ENCODE peak calls at places on chromosomes 16 and 17, in four cellular contexts. One of them, this sample, is unnamed.

GRCh38 chr17:57391076-57391825 is 134.9 kb downstream of the MSI2 start:
- DNase-seq in ascending aorta: no peak
- DNase-seq in GM12865: no peak
- DNase-seq in nephron progenitor cell: no peak
- DNase-seq in this sample: no peak

GRCh38 chr17:80782536-80783427 is 208.9 kb upstream of the CHMP6 start:
- DNase-seq in nephron progenitor cell: no peak
- DNase-seq in ascending aorta: peak
- DNase-seq in GM12865: peak
- DNase-seq in this sample: no peak

GRCh38 chr16:80530479-80530878 is 10.3 kb upstream of the DYNLRB2 start:
- DNase-seq in GM12865: no peak
- DNase-seq in ascending aorta: no peak
- DNase-seq in nephron progenitor cell: no peak
- DNase-seq in this sample: no peak

GRCh38 chr17:35540589-35541404 is 3.3 kb upstream of the SLFN12L start:
- DNase-seq in ascending aorta: peak
- DNase-seq in nephron progenitor cell: no peak
- DNase-seq in GM12865: peak
- DNase-seq in this sample: no peak

GRCh38 chr16:73949574-73950348 is 346.9 kb upstream of the PSMD7 start:
- DNase-seq in nephron progenitor cell: no peak
- DNase-seq in GM12865: no peak
- DNase-seq in ascending aorta: no peak
- DNase-seq in this sample: no peak

GRCh38 chr17:78868391-78868790 is 27.8 kb upstream of the USP36 start:
- DNase-seq in ascending aorta: no peak
- DNase-seq in GM12865: no peak
- DNase-seq in nephron progenitor cell: no peak
- DNase-seq in this sample: no peak

GRCh38 chr17:29141484-29141835 is 38.7 kb downstream of the MYO18A start:
- DNase-seq in nephron progenitor cell: no peak
- DNase-seq in GM12865: no peak
- DNase-seq in ascending aorta: no peak
- DNase-seq in this sample: no peak

GRCh38 chr16:7025616-7026190 is 306.9 kb upstream of the RBFOX1 start:
- DNase-seq in nephron progenitor cell: peak
- DNase-seq in ascending aorta: peak
- DNase-seq in GM12865: peak
- DNase-seq in this sample: no peak

GRCh38 chr17:50598487-50598886 is 36.2 kb upstream of the ABCC3 start:
- DNase-seq in ascending aorta: no peak
- DNase-seq in GM12865: peak
- DNase-seq in nephron progenitor cell: no peak
- DNase-seq in this sample: no peak

GRCh38 chr17:5049314-5049819 is 14.1 kb upstream of the SLC52A1 start:
- DNase-seq in nephron progenitor cell: no peak
- DNase-seq in GM12865: peak
- DNase-seq in ascending aorta: no peak
- DNase-seq in this sample: peak

GRCh38 chr17:2337152-2337810 is at the start of gene SGSM2:
- DNase-seq in ascending aorta: peak
- DNase-seq in GM12865: peak
- DNase-seq in nephron progenitor cell: peak
- DNase-seq in this sample: peak

GRCh38 chr17:34318474-34318873 is 761 bp upstream of the CCL8 start:
- DNase-seq in GM12865: peak
- DNase-seq in nephron progenitor cell: no peak
- DNase-seq in ascending aorta: no peak
- DNase-seq in this sample: no peak

GRCh38 chr16:82405696-82406095 is 221.1 kb upstream of the CDH13 start:
- DNase-seq in ascending aorta: no peak
- DNase-seq in GM12865: no peak
- DNase-seq in nephron progenitor cell: no peak
- DNase-seq in this sample: no peak

GRCh38 chr17:43548689-43549379 is 2.7 kb upstream of the ETV4 start:
- DNase-seq in ascending aorta: no peak
- DNase-seq in nephron progenitor cell: no peak
- DNase-seq in GM12865: no peak
- DNase-seq in this sample: no peak

GRCh38 chr17:79243603-79243990 is 169.0 kb downstream of the ENGASE start:
- DNase-seq in ascending aorta: no peak
- DNase-seq in GM12865: no peak
- DNase-seq in nephron progenitor cell: no peak
- DNase-seq in this sample: no peak

GRCh38 chr17:28379814-28380571 is 8.5 kb downstream of the SARM1 start:
- DNase-seq in ascending aorta: no peak
- DNase-seq in GM12865: no peak
- DNase-seq in nephron progenitor cell: no peak
- DNase-seq in this sample: no peak

DNA sequence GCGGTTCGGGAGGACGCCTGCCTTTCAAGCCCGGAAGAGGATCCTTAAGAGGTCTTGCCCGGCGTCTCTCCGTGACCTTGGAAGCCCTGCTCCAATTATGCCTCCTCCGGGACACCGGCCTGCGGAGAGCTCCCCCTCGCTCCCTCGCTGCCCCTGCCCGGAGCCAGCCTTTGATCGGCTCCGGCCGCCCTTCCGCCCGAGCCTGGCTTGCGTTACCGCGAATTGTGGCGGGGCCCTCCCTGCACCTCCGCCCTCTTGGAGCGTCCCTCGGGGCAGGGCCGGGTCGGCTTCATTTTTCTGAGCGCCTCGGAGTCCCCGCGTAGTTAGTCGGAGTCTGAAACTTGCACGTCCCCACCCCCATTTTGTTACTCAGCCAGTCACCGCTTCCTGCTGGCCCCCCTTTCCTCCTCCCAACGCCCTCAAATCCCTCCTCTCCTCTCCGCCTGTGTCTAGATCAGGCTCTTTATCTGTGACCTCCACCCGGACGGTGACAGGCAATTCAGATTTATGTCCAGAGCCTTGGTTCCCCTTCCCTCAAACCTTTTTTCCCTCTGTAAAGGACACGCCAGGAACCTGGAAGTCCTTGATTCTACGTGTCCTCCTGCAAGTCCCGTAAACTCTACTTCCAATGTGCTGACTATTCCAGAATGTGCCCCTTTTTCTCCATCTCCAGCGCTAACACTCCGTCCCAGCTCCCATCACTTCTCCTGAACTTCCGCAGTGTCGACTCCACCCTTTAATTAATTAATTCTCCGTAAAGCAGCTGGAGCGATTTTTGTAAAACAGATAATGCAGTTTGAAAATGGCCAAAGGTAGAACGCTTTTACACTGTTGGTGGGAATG is 569 bp upstream of the RABEP2 start:
- DNase-seq in nephron progenitor cell: peak
- DNase-seq in ascending aorta: peak
- DNase-seq in GM12865: peak
- DNase-seq in this sample: peak
- TF ChIP-seq CTCF in nephron progenitor cell: no peak
- TF ChIP-seq CTCF in ascending aorta: no peak
- TF ChIP-seq CTCF in GM12865: no peak
- TF ChIP-seq CTCF in this sample: no peak

GRCh38 chr17:76248013-76248782 is 7.9 kb upstream of the RNF157 start:
- DNase-seq in nephron progenitor cell: no peak
- DNase-seq in GM12865: no peak
- DNase-seq in ascending aorta: no peak
- DNase-seq in this sample: no peak
- TF ChIP-seq CTCF in nephron progenitor cell: no peak
- TF ChIP-seq CTCF in GM12865: no peak
- TF ChIP-seq CTCF in ascending aorta: no peak
- TF ChIP-seq CTCF in this sample: no peak

GRCh38 chr16:85631802-85632393 is 18.8 kb downstream of the GSE1 start:
- DNase-seq in GM12865: no peak
- DNase-seq in ascending aorta: no peak
- DNase-seq in nephron progenitor cell: no peak
- DNase-seq in this sample: no peak
- TF ChIP-seq CTCF in GM12865: no peak
- TF ChIP-seq CTCF in ascending aorta: no peak
- TF ChIP-seq CTCF in nephron progenitor cell: no peak
- TF ChIP-seq CTCF in this sample: no peak

GRCh38 chr17:67912088-67912487 is 84.2 kb downstream of the C17orf58 start:
- DNase-seq in nephron progenitor cell: no peak
- DNase-seq in GM12865: no peak
- DNase-seq in ascending aorta: no peak
- DNase-seq in this sample: no peak

GRCh38 chr17:67912656-67913055 is 83.6 kb downstream of the C17orf58 start:
- DNase-seq in nephron progenitor cell: no peak
- DNase-seq in ascending aorta: no peak
- DNase-seq in GM12865: no peak
- DNase-seq in this sample: no peak

DNA sequence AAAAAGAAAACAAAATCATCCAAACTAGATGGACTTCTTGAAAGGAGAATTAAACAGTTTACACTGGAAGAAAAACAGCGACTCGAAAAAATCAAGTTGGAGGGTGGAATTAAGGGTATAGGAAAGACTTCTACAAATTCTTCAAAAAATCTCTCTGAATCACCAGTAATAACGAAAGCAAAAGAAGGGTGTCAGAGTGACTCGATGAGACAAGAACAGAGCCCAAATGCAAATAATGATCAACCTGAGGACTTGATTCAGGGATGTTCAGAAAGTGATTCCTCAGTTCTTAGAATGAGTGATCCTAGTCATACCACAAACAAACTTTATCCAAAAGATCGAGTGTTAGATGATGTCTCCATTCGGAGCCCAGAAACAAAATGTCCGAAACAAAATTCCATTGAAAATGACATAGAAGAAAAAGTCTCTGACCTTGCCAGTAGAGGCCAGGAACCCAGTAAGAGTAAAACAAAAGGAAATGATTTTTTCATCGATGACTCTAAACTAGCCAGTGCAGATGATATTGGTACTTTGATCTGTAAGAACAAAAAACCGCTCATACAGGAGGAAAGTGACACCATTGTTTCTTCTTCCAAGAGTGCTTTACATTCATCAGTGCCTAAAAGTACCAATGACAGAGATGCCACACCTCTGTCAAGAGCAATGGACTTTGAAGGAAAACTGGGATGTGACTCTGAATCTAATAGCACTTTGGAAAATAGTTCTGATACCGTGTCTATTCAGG is 85.1 kb downstream of the C17orf58 start:
- DNase-seq in GM12865: no peak
- DNase-seq in ascending aorta: no peak
- DNase-seq in nephron progenitor cell: no peak
- DNase-seq in this sample: no peak
- TF ChIP-seq CTCF in GM12865: no peak
- TF ChIP-seq CTCF in ascending aorta: no peak
- TF ChIP-seq CTCF in nephron progenitor cell: no peak
- TF ChIP-seq CTCF in this sample: no peak

GRCh38 chr16:62077998-62078397 is 41.8 kb upstream of the CDH8 start:
- DNase-seq in GM12865: peak
- DNase-seq in nephron progenitor cell: peak
- DNase-seq in ascending aorta: no peak
- DNase-seq in this sample: no peak
- TF ChIP-seq CTCF in GM12865: peak
- TF ChIP-seq CTCF in nephron progenitor cell: peak
- TF ChIP-seq CTCF in ascending aorta: no peak
- TF ChIP-seq CTCF in this sample: no peak

GRCh38 chr17:179721-180379 is 1.6 kb downstream of the DOC2B start:
- DNase-seq in nephron progenitor cell: no peak
- DNase-seq in ascending aorta: no peak
- DNase-seq in GM12865: no peak
- DNase-seq in this sample: no peak

GRCh38 chr17:183021-183420 is 1.6 kb upstream of the DOC2B start:
- DNase-seq in nephron progenitor cell: no peak
- DNase-seq in GM12865: no peak
- DNase-seq in ascending aorta: no peak
- DNase-seq in this sample: no peak

GRCh38 chr17:180380-181212 is 854 bp downstream of the DOC2B start:
- DNase-seq in GM12865: no peak
- DNase-seq in ascending aorta: no peak
- DNase-seq in nephron progenitor cell: peak
- DNase-seq in this sample: no peak

GRCh38 chr17:182164-182751 is 808 bp upstream of the DOC2B start:
- DNase-seq in nephron progenitor cell: no peak
- DNase-seq in GM12865: no peak
- DNase-seq in ascending aorta: no peak
- DNase-seq in this sample: no peak

DNA sequence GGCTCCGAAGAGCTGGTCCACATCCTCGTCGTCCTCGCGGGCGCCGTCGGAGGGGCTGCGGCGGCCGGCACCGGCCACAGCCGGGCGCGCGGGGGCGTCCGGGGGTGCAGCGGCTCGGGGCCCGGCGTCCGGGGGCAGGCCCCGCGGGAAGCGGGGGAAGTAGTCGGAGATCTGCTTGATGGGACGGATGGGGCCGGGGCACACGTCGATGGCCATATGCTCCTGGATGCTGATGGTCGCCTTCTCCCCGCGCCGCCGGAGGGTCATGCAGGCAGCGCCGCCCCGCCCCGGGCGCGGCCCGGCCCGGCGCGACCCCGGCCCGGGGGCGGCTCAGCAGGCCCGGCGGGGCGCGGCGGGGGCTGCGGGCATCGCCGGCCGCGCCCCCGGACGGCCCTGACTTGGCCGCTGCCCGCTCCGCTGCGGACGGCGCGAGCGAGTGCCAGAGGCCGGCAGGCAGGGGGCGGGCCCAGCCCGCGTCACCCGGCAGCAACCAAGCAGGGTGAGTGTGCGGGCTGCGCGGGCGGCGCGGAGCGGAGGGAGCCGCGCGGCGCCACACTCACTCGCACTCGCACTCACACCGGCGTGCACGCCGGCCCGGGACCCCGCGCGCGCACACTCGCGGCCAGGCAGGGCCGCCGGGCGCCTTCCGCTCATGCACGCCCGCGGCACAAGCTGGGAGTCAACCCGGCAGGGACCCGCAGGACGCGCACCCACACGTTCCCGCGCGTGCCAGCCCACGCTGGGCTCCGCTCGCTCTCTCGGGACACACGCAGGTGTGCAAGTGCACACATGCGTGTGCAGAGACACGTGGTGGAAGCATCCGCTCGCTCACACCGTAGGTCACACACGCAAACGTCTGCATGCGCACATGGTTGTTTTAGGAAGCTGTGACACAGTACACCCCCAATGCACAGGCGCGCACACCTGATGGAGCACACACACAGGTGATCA is at the start of gene DOC2B:
- DNase-seq in ascending aorta: no peak
- DNase-seq in GM12865: no peak
- DNase-seq in nephron progenitor cell: peak
- DNase-seq in this sample: no peak
- TF ChIP-seq CTCF in ascending aorta: no peak
- TF ChIP-seq CTCF in GM12865: no peak
- TF ChIP-seq CTCF in nephron progenitor cell: no peak
- TF ChIP-seq CTCF in this sample: no peak

This sample was measured in natural killer cell.